ENCODE peak calls at places on chromosomes 11 and 22, in five cellular contexts. E is A549, R is K562, C is HepG2, T is GM12878. X is an unnamed sample.

GRCh38 chr11:33899383-33900037 is 7.6 kb upstream of the LMO2 start:
- DNase-seq in T (no peak), C (no peak), E (peak), R (peak), X (no peak)

GRCh38 chr11:62547691-62548281 is 1.2 kb upstream of the AHNAK start:
- DNase-seq in T (no peak), E (peak), R (no peak), C (peak), X (no peak)

GRCh38 chr22:31230871-31231621 is 18.9 kb downstream of the LIMK2 start:
- DNase-seq in T (no peak), R (peak), E (no peak), C (peak), X (peak)

GRCh38 chr22:40728731-40729189 is 49.5 kb downstream of the MCHR1 start:
- DNase-seq in C (no peak), R (no peak), E (no peak), T (no peak), X (no peak)

GRCh38 chr11:61277973-61278565 is 17.0 kb downstream of the VWCE start:
- DNase-seq in R (no peak), T (no peak), C (no peak), E (no peak), X (no peak)

GRCh38 chr22:23243006-23243573 is 62.8 kb downstream of the BCR start:
- DNase-seq in T (peak), C (no peak), R (peak), E (no peak), X (peak)

GRCh38 chr11:1917523-1918435 is 1.7 kb upstream of the TNNT3 start:
- DNase-seq in R (no peak), E (no peak), C (no peak), T (no peak), X (peak)

GRCh38 chr11:34758262-34758661 is 137.4 kb downstream of the EHF start:
- DNase-seq in T (no peak), E (no peak), R (peak), C (no peak), X (no peak)

GRCh38 chr11:130389315-130389935 is 39.0 kb downstream of the ADAMTS8 start:
- DNase-seq in C (no peak), T (no peak), E (no peak), R (no peak), X (no peak)

GRCh38 chr11:103888541-103888951 is 147.9 kb upstream of the DDI1 start:
- DNase-seq in E (no peak), T (no peak), R (no peak), C (no peak), X (no peak)

GRCh38 chr22:32830473-32830872 is 29.0 kb downstream of the TIMP3 start:
- DNase-seq in E (no peak), R (no peak), T (no peak), C (no peak), X (peak)

GRCh38 chr11:63537293-63538101 is 889 bp downstream of the PLAAT4 start:
- DNase-seq in T (no peak), C (no peak), E (no peak), R (peak), X (no peak)

GRCh38 chr11:129041611-129042018 is 98.9 kb upstream of the TP53AIP1 start:
- DNase-seq in R (no peak), C (no peak), E (no peak), T (no peak), X (no peak)

GRCh38 chr11:108970221-108970991 is 305.5 kb downstream of the DDX10 start:
- DNase-seq in E (no peak), R (no peak), C (no peak), T (no peak), X (no peak)

GRCh38 chr11:70420008-70420464 is 21.7 kb downstream of the CTTN start:
- DNase-seq in T (no peak), E (no peak), R (peak), C (no peak), X (no peak)

GRCh38 chr11:841981-842369 is 354 bp downstream of the POLR2L start:
- DNase-seq in E (no peak), R (no peak), T (no peak), C (no peak), X (no peak)

GRCh38 chr11:124511739-124512138 is 31.7 kb downstream of the OR8B12 start:
- DNase-seq in R (no peak), E (no peak), C (no peak), T (no peak), X (no peak)

GRCh38 chr11:6378695-6378989 is 11.6 kb upstream of the SMPD1 start:
- DNase-seq in E (no peak), C (no peak), T (no peak), R (no peak), X (no peak)

GRCh38 chr11:69180726-69181125 is 25.0 kb downstream of the SMIM38 start:
- DNase-seq in T (no peak), E (no peak), C (no peak), R (no peak), X (no peak)

GRCh38 chr11:27514558-27514957 is 8.0 kb upstream of the LIN7C start:
- DNase-seq in E (no peak), T (no peak), R (no peak), C (no peak), X (no peak)

GRCh38 chr11:60913793-60914619 is at the start of gene TMEM109:
- DNase-seq in R (peak), T (peak), E (peak), C (peak), X (peak)

GRCh38 chr11:62880803-62881578 is at the start of gene SLC3A2:
- DNase-seq in C (peak), R (peak), T (peak), E (peak), X (peak)

DNA sequence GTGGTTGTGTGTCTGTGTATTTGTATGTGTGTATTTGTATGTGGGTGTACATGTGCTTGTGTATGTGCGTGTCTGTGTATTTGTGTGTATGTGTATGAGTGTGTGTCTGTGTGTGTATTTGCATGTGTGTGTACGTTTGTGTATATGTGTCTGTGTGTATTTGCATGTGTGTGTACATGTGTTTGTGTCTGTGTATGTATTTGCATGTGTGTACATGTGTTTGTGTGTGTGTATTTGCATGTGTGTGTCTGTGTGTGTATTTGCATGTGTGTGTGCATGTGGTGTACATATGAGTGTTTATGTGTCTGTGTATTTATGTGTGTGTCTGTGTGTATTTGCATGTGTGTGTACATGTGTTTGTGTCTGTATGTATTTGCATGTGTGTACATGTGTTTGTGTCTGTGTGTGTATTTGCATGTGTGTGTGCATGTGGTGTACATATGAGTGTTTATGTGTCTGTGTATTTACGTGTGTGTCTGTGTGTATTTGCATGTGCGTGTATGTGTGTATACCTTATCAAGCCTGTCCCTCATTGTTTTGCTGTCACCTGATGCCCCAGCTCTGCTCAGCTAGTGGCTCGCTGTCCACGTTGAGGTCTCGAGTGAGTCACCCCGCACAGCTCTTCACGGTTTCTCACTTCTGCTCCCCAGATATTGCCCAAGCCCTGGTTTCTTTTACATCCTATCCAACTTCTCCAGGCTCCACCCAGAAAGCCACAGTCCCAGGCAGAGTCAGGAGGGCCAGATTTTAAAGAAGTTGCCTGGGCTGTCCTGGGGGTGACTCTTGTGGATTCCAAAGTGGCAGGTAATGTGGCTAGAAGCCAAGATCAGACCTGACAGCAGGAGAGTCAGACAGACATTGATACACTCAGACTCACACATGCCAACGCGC is 15.1 kb downstream of the MB start:
- DNase-seq in T (no peak), R (no peak), C (no peak), E (no peak), X (no peak)
- TF ChIP-seq REST in T (no peak), R (no peak), C (no peak), E (no peak), X (no peak)

DNA sequence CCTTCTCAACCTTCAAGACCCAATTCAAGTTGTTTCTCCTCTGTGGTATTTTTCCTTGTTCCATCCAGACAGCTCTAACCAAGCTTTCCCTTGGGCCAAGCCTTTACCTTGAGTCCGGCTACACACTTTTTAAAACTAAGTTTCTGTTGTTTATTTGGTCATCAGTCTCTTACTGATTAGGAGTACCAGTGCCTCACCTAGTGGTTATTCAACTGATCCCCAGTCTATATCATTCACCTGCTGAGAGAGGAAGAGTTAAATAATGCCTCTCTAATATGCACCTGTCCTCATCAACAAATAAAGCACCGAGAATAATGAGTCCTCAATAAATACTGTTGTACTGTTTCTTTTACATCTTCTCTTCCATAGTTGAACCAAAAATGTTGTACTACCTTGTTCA is 160.8 kb downstream of the MSANTD4 start:
- DNase-seq in R (no peak), C (no peak), E (no peak), T (no peak), X (peak)
- TF ChIP-seq JUNB in R (no peak), C (no peak), E (no peak), T (no peak), X (no peak)

GRCh38 chr22:44450503-44450902 is 47.5 kb downstream of the RTL6 start:
- DNase-seq in C (no peak), T (no peak), E (no peak), R (no peak), X (no peak)

GRCh38 chr22:44449683-44450425 is 48.2 kb downstream of the RTL6 start:
- DNase-seq in T (no peak), E (no peak), C (no peak), R (no peak), X (no peak)

GRCh38 chr22:44446483-44446882 is 51.5 kb downstream of the RTL6 start:
- DNase-seq in T (no peak), E (no peak), R (no peak), C (no peak), X (no peak)

GRCh38 chr22:44449061-44449682 is 48.9 kb downstream of the RTL6 start:
- DNase-seq in R (peak), T (no peak), E (peak), C (no peak), X (no peak)

DNA sequence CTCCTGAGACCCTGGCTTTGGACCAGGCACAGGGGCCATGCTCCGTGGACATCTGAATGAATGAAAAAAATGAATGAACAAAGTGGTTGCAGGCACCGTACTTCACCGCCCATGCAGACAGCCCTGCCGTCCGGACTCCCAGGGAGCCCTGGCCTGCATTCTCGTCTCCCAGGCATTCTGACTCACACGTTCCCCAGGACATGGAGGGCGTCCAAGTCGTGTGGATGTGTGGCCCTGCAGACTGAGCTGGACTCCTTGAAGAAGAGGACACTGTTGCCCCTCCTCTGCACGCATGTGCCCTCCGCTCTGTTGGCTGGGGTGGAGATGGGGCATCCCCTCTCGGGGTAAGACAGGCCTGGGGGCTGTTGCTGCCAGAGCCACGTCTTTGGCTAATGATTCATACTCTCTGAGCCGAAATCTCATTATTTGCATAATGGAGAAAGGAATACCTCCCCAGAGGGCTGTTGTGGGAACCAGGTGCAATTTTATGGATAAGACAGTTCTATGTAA is 49.7 kb downstream of the RTL6 start:
- DNase-seq in E (peak), R (no peak), C (no peak), T (no peak), X (no peak)
- TF ChIP-seq REST in E (no peak), R (no peak), C (no peak), T (no peak), X (no peak)

GRCh38 chr22:48708558-48709245 is 1119.0 kb downstream of the BRD1 start:
- DNase-seq in E (no peak), T (no peak), R (no peak), C (no peak), X (no peak)

GRCh38 chr22:48709453-48709852 is 1118.2 kb downstream of the BRD1 start:
- DNase-seq in E (no peak), T (no peak), R (no peak), C (no peak), X (no peak)

GRCh38 chr22:48710410-48710809 is 1117.3 kb downstream of the BRD1 start:
- DNase-seq in C (no peak), T (no peak), E (no peak), R (no peak), X (no peak)

GRCh38 chr22:48711031-48711431 is 1116.6 kb downstream of the BRD1 start:
- DNase-seq in C (no peak), T (no peak), R (no peak), E (no peak), X (no peak)

DNA sequence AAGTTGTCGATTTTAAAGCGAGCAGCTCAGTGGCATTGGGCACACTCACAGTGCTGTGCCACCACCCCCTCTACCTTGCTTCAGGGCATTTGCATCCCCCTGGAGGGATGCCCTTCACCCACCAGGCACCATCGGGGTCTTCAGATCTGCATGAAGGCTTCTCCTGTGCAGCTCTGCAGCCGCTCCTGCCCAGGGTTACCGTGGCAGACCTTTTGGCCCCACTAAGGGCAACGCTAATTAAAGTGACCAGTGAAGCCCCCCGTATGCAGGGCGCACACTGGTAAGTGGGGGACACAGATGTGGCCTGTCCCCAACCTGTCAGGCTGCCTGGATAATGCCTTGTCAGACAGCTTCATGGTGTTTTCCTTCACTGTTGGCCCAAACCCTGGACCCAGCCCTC is 1117.7 kb downstream of the BRD1 start:
- DNase-seq in C (no peak), T (no peak), E (no peak), R (no peak), X (no peak)
- TF ChIP-seq JUNB in C (no peak), T (no peak), E (no peak), R (no peak), X (no peak)

DNA sequence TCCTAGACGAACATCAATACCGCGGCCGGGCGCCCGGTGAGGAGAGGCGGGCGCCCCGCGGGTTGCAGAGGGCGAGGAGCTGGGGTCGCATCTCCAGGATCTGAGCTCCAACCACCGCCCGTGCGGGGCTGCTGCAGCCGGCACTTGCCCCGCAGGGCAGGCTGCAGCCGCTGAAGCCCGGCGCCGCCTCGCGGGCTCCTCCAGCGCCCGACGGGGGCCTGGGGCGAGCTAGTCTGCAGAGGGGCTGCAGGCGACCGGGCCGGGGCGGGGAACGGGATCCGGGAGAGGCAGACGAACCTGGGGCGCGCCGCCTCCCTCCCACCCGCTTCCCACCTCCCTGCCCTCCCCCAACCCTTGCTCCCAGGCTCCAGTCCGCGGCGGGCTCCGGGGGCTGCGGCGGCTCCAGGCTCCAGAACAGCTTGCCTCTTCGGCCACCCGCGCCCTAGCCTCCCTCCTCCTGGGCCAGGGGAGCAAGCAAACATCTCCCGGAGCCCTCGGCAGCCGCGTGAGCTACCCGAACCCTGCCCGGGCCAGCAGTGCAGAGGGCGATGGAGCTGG is 858 bp downstream of the TENM4 start:
- DNase-seq in R (no peak), T (no peak), C (no peak), E (no peak), X (peak)
- TF ChIP-seq REST in R (no peak), T (no peak), C (no peak), E (no peak), X (no peak)

GRCh38 chr22:46058591-46059519 is 81.9 kb upstream of the WNT7B start:
- DNase-seq in C (no peak), R (no peak), E (no peak), T (no peak), X (no peak)
- TF ChIP-seq JUNB in C (no peak), R (no peak), E (no peak), T (no peak), X (no peak)

GRCh38 chr22:37331811-37332536 is 49.7 kb downstream of the CYTH4 start:
- DNase-seq in E (no peak), T (no peak), R (peak), C (no peak), X (no peak)

GRCh38 chr22:37330200-37331033 is 48.1 kb downstream of the CYTH4 start:
- DNase-seq in T (no peak), R (peak), C (peak), E (peak), X (peak)

GRCh38 chr22:37329239-37330140 is 47.2 kb downstream of the CYTH4 start:
- DNase-seq in R (no peak), C (no peak), T (no peak), E (no peak), X (no peak)

GRCh38 chr22:37333724-37334460 is 51.6 kb downstream of the CYTH4 start:
- DNase-seq in R (no peak), C (no peak), T (no peak), E (no peak), X (no peak)

DNA sequence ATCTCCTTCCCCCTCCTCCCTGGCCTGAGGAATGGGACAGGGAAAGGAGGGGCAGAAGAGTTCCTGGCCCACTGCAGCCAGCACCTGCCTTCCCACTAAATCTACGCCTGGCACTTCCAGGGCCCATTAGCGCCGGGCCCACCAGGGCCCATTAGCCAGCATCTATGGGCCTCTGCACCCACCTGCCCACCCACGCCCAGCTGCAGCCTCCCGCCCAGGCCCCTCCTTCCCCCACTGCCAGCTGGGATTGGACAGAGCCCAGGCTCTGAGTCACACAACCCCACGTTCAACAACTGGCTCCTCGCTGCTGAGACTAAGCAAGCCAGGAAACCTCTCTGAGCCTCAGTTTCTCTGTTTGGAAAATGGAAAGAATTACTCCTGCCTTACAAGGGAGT is 48.7 kb downstream of the CYTH4 start:
- DNase-seq in R (peak), E (no peak), T (no peak), C (no peak), X (no peak)
- TF ChIP-seq REST in R (no peak), E (no peak), T (no peak), C (no peak), X (no peak)

DNA sequence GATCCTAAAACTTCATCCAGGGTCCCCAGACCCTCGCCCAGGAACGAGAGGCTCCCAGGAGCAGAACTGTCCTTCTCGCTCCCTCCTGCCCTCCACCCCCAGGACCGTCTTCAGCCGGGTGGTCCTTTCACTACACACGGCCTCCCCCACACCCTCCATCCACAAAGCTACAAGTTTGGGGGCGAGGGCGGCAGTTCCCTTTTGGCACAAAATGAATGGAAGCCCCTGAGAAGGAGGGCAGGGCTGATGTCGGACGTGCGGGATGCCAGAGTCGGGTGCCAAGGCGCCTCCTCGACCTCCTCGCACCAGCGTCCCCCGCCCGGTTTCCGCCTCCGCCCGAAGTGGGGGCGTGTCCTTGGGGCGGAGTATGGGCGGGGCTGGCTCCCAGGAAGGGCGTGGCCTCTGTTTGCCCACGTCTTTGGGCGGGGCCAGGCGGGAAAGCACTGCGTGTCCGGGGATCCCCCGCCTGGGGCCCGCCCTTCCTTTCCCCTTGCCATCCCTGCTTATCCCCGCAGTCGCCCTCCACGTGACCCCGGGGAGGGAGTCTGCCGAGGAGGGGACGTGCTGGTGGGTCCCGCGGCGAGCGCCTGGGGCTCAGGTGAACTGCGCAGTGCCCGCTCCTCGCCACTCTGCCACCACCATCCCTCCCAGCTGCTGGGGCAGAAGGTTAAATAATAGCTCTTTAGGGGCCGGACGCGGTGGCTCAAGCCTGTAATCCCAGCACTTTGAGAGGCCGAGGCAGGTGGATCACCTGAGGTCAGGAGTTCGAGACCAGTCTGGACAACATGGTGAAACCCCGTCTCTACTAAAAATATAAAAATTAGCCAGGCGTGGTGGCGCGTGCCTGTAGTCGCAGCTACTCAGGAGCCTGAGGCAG is 918 bp upstream of the EFEMP2 start:
- DNase-seq in C (peak), E (peak), T (peak), R (peak), X (peak)
- TF ChIP-seq JUNB in C (no peak), E (no peak), T (no peak), R (no peak), X (no peak)